ENCODE peak calls at places on chromosomes 1 and 21, in five cellular contexts. S, B, A, E and D are unnamed samples.

GRCh38 chr21:41761211-41762181 is 5.4 kb downstream of the RIPK4 start:
- DNase-seq in E (no peak), A (no peak), B (no peak), S (no peak), D (no peak)

GRCh38 chr1:22208265-22208972 is 65.5 kb upstream of the WNT4 start:
- DNase-seq in B (no peak), A (no peak), S (peak), E (no peak), D (no peak)

GRCh38 chr1:24149854-24150227 is 6.9 kb upstream of the IL22RA1 start:
- DNase-seq in S (no peak), B (no peak), A (no peak), E (no peak), D (no peak)

GRCh38 chr21:15080504-15080903 is 15.7 kb upstream of the NRIP1 start:
- DNase-seq in E (no peak), B (no peak), A (no peak), S (no peak), D (no peak)

GRCh38 chr1:22673486-22674409 is 20.7 kb downstream of the C1QB start:
- DNase-seq in A (peak), E (no peak), B (peak), S (no peak), D (peak)

GRCh38 chr1:116325922-116326321 is 47.1 kb upstream of the ATP1A1 start:
- DNase-seq in A (no peak), S (no peak), B (no peak), E (no peak), D (no peak)

GRCh38 chr1:101532392-101532791 is 295.6 kb downstream of the S1PR1 start:
- DNase-seq in E (no peak), A (no peak), B (no peak), S (no peak), D (no peak)

GRCh38 chr1:32339363-32339978 is 3.4 kb upstream of the MARCKSL1 start:
- DNase-seq in A (peak), B (no peak), S (no peak), E (no peak), D (peak)

GRCh38 chr1:226027861-226028260 is 28.7 kb upstream of the SDE2 start:
- DNase-seq in A (no peak), S (no peak), E (no peak), B (no peak), D (no peak)

GRCh38 chr21:34037446-34037845 is 35.9 kb upstream of the MRPS6 start:
- DNase-seq in A (no peak), B (no peak), E (no peak), S (no peak), D (no peak)

GRCh38 chr1:196933531-196934189 is 9.9 kb upstream of the CFHR2 start:
- DNase-seq in B (no peak), A (no peak), E (no peak), S (peak), D (no peak)

GRCh38 chr1:55378582-55378981 is 163.4 kb upstream of the USP24 start:
- DNase-seq in B (peak), A (peak), S (peak), E (peak), D (peak)

GRCh38 chr21:40719615-40720014 is 127.3 kb downstream of the DSCAM start:
- DNase-seq in A (no peak), E (no peak), B (no peak), S (no peak), D (no peak)

GRCh38 chr1:112878321-112878720 is 77.7 kb downstream of the SLC16A1 start:
- DNase-seq in A (no peak), S (no peak), B (no peak), E (no peak), D (no peak)

GRCh38 chr1:172955161-172955821 is 95.5 kb downstream of the TNFSF18 start:
- DNase-seq in S (no peak), A (no peak), E (no peak), B (no peak), D (no peak)

GRCh38 chr1:54815086-54815876 is 14.2 kb upstream of the TTC22 start:
- DNase-seq in E (no peak), A (no peak), B (no peak), S (no peak), D (no peak)

GRCh38 chr21:37155216-37155615 is 82.2 kb downstream of the TTC3 start:
- DNase-seq in B (no peak), S (no peak), E (no peak), A (no peak), D (no peak)
- TF ChIP-seq CTCF in B (no peak), S (peak), E (no peak), A (no peak), D (no peak)

GRCh38 chr1:170886460-170886859 is 48.9 kb upstream of the MROH9 start:
- DNase-seq in B (no peak), E (no peak), A (no peak), S (no peak), D (no peak)

GRCh38 chr1:170885551-170885950 is 49.8 kb upstream of the MROH9 start:
- DNase-seq in B (no peak), S (no peak), A (no peak), E (no peak), D (no peak)

GRCh38 chr1:170881268-170882265 is 53.8 kb upstream of the MROH9 start:
- DNase-seq in A (no peak), S (no peak), B (no peak), E (no peak), D (no peak)
- TF ChIP-seq CTCF in A (peak), S (peak), B (no peak), E (peak), D (peak)

GRCh38 chr1:43600033-43601020 is 49.6 kb upstream of the KDM4A start:
- DNase-seq in S (peak), B (no peak), E (no peak), A (no peak), D (no peak)
- TF ChIP-seq CTCF in S (peak), B (no peak), E (no peak), A (no peak), D (no peak)

GRCh38 chr1:188117436-188117835 is 1288.7 kb downstream of the PLA2G4A start:
- DNase-seq in S (no peak), B (no peak), A (no peak), E (no peak), D (no peak)
- TF ChIP-seq CTCF in S (no peak), B (no peak), A (no peak), E (no peak), D (no peak)